ENCODE peak calls at places on chromosomes 4 and X, in six cellular contexts. One of them, this sample, is unnamed.

GRCh38 chrX:38489341-38489740 is 72.0 kb upstream of the TSPAN7 start:
- DNase-seq in GM23248: no peak
- DNase-seq in bronchial epithelial cell: peak
- DNase-seq in HS-5: no peak
- DNase-seq in activated T-cell treated with anti-CD3 and anti-CD28 coated beads for 1 hour: no peak
- DNase-seq in mucosa of descending colon: no peak
- DNase-seq in this sample: no peak

GRCh38 chrX:100636321-100636991 is at the start of gene TSPAN6:
- DNase-seq in GM23248: peak
- DNase-seq in bronchial epithelial cell: peak
- DNase-seq in HS-5: peak
- DNase-seq in activated T-cell treated with anti-CD3 and anti-CD28 coated beads for 1 hour: peak
- DNase-seq in mucosa of descending colon: peak
- DNase-seq in this sample: no peak

GRCh38 chr4:8592366-8593267 is at the start of gene CPZ:
- DNase-seq in GM23248: peak
- DNase-seq in bronchial epithelial cell: no peak
- DNase-seq in HS-5: no peak
- DNase-seq in activated T-cell treated with anti-CD3 and anti-CD28 coated beads for 1 hour: no peak
- DNase-seq in mucosa of descending colon: peak
- DNase-seq in this sample: no peak

GRCh38 chr4:162952232-162952631 is 214.5 kb downstream of the NAF1 start:
- DNase-seq in GM23248: no peak
- DNase-seq in bronchial epithelial cell: peak
- DNase-seq in HS-5: peak
- DNase-seq in activated T-cell treated with anti-CD3 and anti-CD28 coated beads for 1 hour: no peak
- DNase-seq in mucosa of descending colon: no peak
- DNase-seq in this sample: peak

GRCh38 chr4:168203233-168203911 is 111.0 kb downstream of the ANXA10 start:
- DNase-seq in GM23248: no peak
- DNase-seq in bronchial epithelial cell: no peak
- DNase-seq in HS-5: no peak
- DNase-seq in activated T-cell treated with anti-CD3 and anti-CD28 coated beads for 1 hour: no peak
- DNase-seq in mucosa of descending colon: no peak
- DNase-seq in this sample: no peak

GRCh38 chrX:10833299-10834169 is 213.1 kb upstream of the MID1 start:
- DNase-seq in GM23248: peak
- DNase-seq in bronchial epithelial cell: peak
- DNase-seq in HS-5: no peak
- DNase-seq in activated T-cell treated with anti-CD3 and anti-CD28 coated beads for 1 hour: no peak
- DNase-seq in mucosa of descending colon: peak
- DNase-seq in this sample: peak

GRCh38 chrX:18617351-18617750 is 54.6 kb downstream of the RS1 start:
- DNase-seq in GM23248: peak
- DNase-seq in bronchial epithelial cell: peak
- DNase-seq in HS-5: peak
- DNase-seq in activated T-cell treated with anti-CD3 and anti-CD28 coated beads for 1 hour: no peak
- DNase-seq in mucosa of descending colon: no peak
- DNase-seq in this sample: peak

GRCh38 chrX:129600981-129601424 is 53.8 kb downstream of the APLN start:
- DNase-seq in GM23248: peak
- DNase-seq in bronchial epithelial cell: peak
- DNase-seq in HS-5: no peak
- DNase-seq in activated T-cell treated with anti-CD3 and anti-CD28 coated beads for 1 hour: no peak
- DNase-seq in mucosa of descending colon: no peak
- DNase-seq in this sample: no peak

GRCh38 chr4:6548201-6548881 is 26.6 kb upstream of the MAN2B2 start:
- DNase-seq in GM23248: peak
- DNase-seq in bronchial epithelial cell: peak
- DNase-seq in HS-5: no peak
- DNase-seq in activated T-cell treated with anti-CD3 and anti-CD28 coated beads for 1 hour: no peak
- DNase-seq in mucosa of descending colon: no peak
- DNase-seq in this sample: no peak

GRCh38 chr4:22997358-22998224 is 304.9 kb downstream of the GBA3 start:
- DNase-seq in GM23248: no peak
- DNase-seq in bronchial epithelial cell: no peak
- DNase-seq in HS-5: no peak
- DNase-seq in activated T-cell treated with anti-CD3 and anti-CD28 coated beads for 1 hour: no peak
- DNase-seq in mucosa of descending colon: no peak
- DNase-seq in this sample: no peak

GRCh38 chr4:4640692-4641091 is 98.8 kb upstream of the STX18 start:
- DNase-seq in GM23248: no peak
- DNase-seq in bronchial epithelial cell: no peak
- DNase-seq in HS-5: no peak
- DNase-seq in activated T-cell treated with anti-CD3 and anti-CD28 coated beads for 1 hour: no peak
- DNase-seq in mucosa of descending colon: no peak
- DNase-seq in this sample: no peak

GRCh38 chr4:121711263-121712000 is 14.7 kb upstream of the ANXA5 start:
- DNase-seq in GM23248: peak
- DNase-seq in bronchial epithelial cell: peak
- DNase-seq in HS-5: peak
- DNase-seq in activated T-cell treated with anti-CD3 and anti-CD28 coated beads for 1 hour: no peak
- DNase-seq in mucosa of descending colon: peak
- DNase-seq in this sample: no peak

GRCh38 chrX:41512394-41512793 is 65.3 kb downstream of the NYX start:
- DNase-seq in GM23248: no peak
- DNase-seq in bronchial epithelial cell: no peak
- DNase-seq in HS-5: no peak
- DNase-seq in activated T-cell treated with anti-CD3 and anti-CD28 coated beads for 1 hour: no peak
- DNase-seq in mucosa of descending colon: no peak
- DNase-seq in this sample: no peak

GRCh38 chr4:183398298-183399129 is 45.9 kb upstream of the CDKN2AIP start:
- DNase-seq in GM23248: peak
- DNase-seq in bronchial epithelial cell: peak
- DNase-seq in HS-5: peak
- DNase-seq in activated T-cell treated with anti-CD3 and anti-CD28 coated beads for 1 hour: peak
- DNase-seq in mucosa of descending colon: peak
- DNase-seq in this sample: no peak

GRCh38 chr4:53541577-53542206 is 49.6 kb downstream of the LNX1 start:
- DNase-seq in GM23248: peak
- DNase-seq in bronchial epithelial cell: peak
- DNase-seq in HS-5: peak
- DNase-seq in activated T-cell treated with anti-CD3 and anti-CD28 coated beads for 1 hour: no peak
- DNase-seq in mucosa of descending colon: no peak
- DNase-seq in this sample: no peak